ENCODE peak calls at places on chromosome 15, in six cellular contexts. One of them, this sample, is unnamed.
A peak's percentile ranks its signal among the peaks of the same experiment; 100 is the strongest.

GRCh38 chr15:73387507-73388255 is 18.9 kb upstream of the HCN4 start:
- DNase-seq in neural progenitor cell: no peak
- DNase-seq in SK-N-SH: no peak
- DNase-seq in PC-3: peak; percentile 61
- DNase-seq in GM23248: peak; percentile 59
- DNase-seq in HCT116: no peak
- DNase-seq in this sample: no peak

GRCh38 chr15:46293550-46293949 is 658.7 kb downstream of the SQOR start:
- DNase-seq in neural progenitor cell: no peak
- DNase-seq in SK-N-SH: no peak
- DNase-seq in HCT116: no peak
- DNase-seq in GM23248: no peak
- DNase-seq in PC-3: no peak
- DNase-seq in this sample: no peak

GRCh38 chr15:71752604-71753289 is 57.6 kb upstream of the NR2E3 start:
- DNase-seq in GM23248: peak; percentile 93
- DNase-seq in neural progenitor cell: peak; percentile 68
- DNase-seq in HCT116: peak; percentile 65
- DNase-seq in PC-3: peak; percentile 97
- DNase-seq in SK-N-SH: peak; percentile 55
- DNase-seq in this sample: peak; percentile 9

GRCh38 chr15:31510003-31510402 is 183.4 kb downstream of the KLF13 start:
- DNase-seq in SK-N-SH: no peak
- DNase-seq in GM23248: no peak
- DNase-seq in neural progenitor cell: no peak
- DNase-seq in HCT116: no peak
- DNase-seq in PC-3: no peak
- DNase-seq in this sample: no peak

GRCh38 chr15:60350121-60350520 is 47.7 kb downstream of the ANXA2 start:
- DNase-seq in neural progenitor cell: no peak
- DNase-seq in SK-N-SH: no peak
- DNase-seq in PC-3: no peak
- DNase-seq in GM23248: no peak
- DNase-seq in HCT116: no peak
- DNase-seq in this sample: no peak

GRCh38 chr15:50107591-50108408 is 11.2 kb downstream of the ATP8B4 start:
- DNase-seq in neural progenitor cell: no peak
- DNase-seq in HCT116: no peak
- DNase-seq in GM23248: no peak
- DNase-seq in SK-N-SH: no peak
- DNase-seq in PC-3: no peak
- DNase-seq in this sample: peak; percentile 68

GRCh38 chr15:80559320-80559693 is 135.8 kb upstream of the ABHD17C start:
- DNase-seq in SK-N-SH: no peak
- DNase-seq in neural progenitor cell: no peak
- DNase-seq in PC-3: no peak
- DNase-seq in GM23248: no peak
- DNase-seq in HCT116: no peak
- DNase-seq in this sample: no peak

GRCh38 chr15:71447328-71448250 is 332.3 kb downstream of the THSD4 start:
- DNase-seq in GM23248: peak; percentile 70
- DNase-seq in SK-N-SH: no peak
- DNase-seq in neural progenitor cell: no peak
- DNase-seq in PC-3: peak; percentile 95
- DNase-seq in HCT116: peak; percentile 69
- DNase-seq in this sample: no peak

GRCh38 chr15:62457100-62457499 is 292.0 kb upstream of the C2CD4B start:
- DNase-seq in PC-3: no peak
- DNase-seq in SK-N-SH: peak; percentile 25
- DNase-seq in neural progenitor cell: no peak
- DNase-seq in HCT116: no peak
- DNase-seq in GM23248: no peak
- DNase-seq in this sample: no peak

GRCh38 chr15:34512628-34513027 is 70.8 kb downstream of the GOLGA8B start:
- DNase-seq in HCT116: no peak
- DNase-seq in GM23248: no peak
- DNase-seq in neural progenitor cell: no peak
- DNase-seq in SK-N-SH: no peak
- DNase-seq in PC-3: no peak
- DNase-seq in this sample: no peak

GRCh38 chr15:62565620-62566019 is 400.5 kb upstream of the C2CD4B start:
- DNase-seq in SK-N-SH: no peak
- DNase-seq in PC-3: peak; percentile 46
- DNase-seq in neural progenitor cell: no peak
- DNase-seq in GM23248: no peak
- DNase-seq in HCT116: no peak
- DNase-seq in this sample: no peak

GRCh38 chr15:84685304-84685703 is 27.3 kb upstream of the NMB start:
- DNase-seq in SK-N-SH: no peak
- DNase-seq in GM23248: peak; percentile 92
- DNase-seq in PC-3: peak; percentile 47
- DNase-seq in HCT116: peak; percentile 50
- DNase-seq in neural progenitor cell: no peak
- DNase-seq in this sample: no peak

GRCh38 chr15:23823508-23823907 is 136.4 kb upstream of the NDN start:
- DNase-seq in SK-N-SH: no peak
- DNase-seq in GM23248: no peak
- DNase-seq in PC-3: peak; percentile 1
- DNase-seq in neural progenitor cell: peak; percentile 62
- DNase-seq in HCT116: no peak
- DNase-seq in this sample: peak; percentile 42

GRCh38 chr15:56244237-56244810 is 645 bp upstream of the RFX7 start:
- DNase-seq in neural progenitor cell: peak; percentile 80
- DNase-seq in HCT116: no peak
- DNase-seq in SK-N-SH: peak; percentile 80
- DNase-seq in PC-3: peak; percentile 19
- DNase-seq in GM23248: peak; percentile 75
- DNase-seq in this sample: no peak

GRCh38 chr15:25789206-25789605 is 73.9 kb downstream of the ATP10A start:
- DNase-seq in PC-3: no peak
- DNase-seq in HCT116: no peak
- DNase-seq in neural progenitor cell: no peak
- DNase-seq in SK-N-SH: no peak
- DNase-seq in GM23248: peak; percentile 78
- DNase-seq in this sample: no peak

DNA sequence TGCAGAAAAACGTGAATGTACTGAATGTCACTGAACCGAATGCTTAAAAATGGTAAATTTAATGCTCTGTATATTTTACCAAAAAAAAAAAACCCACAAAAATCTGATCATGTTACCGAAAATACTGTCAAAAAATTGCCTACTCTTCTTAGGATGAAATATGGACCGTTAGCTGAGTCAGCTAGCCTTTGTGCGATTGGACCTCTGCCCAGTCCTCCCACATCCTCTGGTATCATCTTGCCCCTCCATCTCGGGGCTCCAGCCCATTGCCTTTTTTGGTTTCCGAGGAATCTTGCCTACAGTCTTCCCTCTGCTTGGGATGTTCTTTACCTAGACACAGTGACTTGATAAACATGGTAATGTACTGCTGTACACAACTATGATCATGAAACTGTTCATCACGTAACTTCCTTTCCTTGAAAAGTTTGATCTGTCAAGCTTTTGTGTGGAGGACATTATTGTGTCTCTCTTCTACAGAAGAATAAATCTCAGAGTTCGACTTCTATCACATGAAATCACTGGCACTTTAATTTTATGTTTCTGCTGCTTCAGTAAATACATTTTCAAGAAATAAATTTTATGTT is 371.4 kb downstream of the SV2B start:
- DNase-seq in SK-N-SH: no peak
- DNase-seq in PC-3: no peak
- DNase-seq in neural progenitor cell: no peak
- DNase-seq in GM23248: no peak
- DNase-seq in HCT116: no peak
- DNase-seq in this sample: no peak
- TF ChIP-seq EZH2phosphoT487 in SK-N-SH: no peak
- TF ChIP-seq EZH2phosphoT487 in PC-3: no peak
- TF ChIP-seq EZH2phosphoT487 in neural progenitor cell: no peak
- TF ChIP-seq EZH2phosphoT487 in GM23248: no peak
- TF ChIP-seq EZH2phosphoT487 in HCT116: no peak
- TF ChIP-seq EZH2phosphoT487 in this sample: no peak

GRCh38 chr15:90931737-90932659 is at the start of gene HDDC3:
- DNase-seq in HCT116: peak; percentile 87
- DNase-seq in PC-3: peak; percentile 88
- DNase-seq in SK-N-SH: peak; percentile 94
- DNase-seq in neural progenitor cell: peak; percentile 95
- DNase-seq in GM23248: peak; percentile 93
- DNase-seq in this sample: peak; percentile 96

GRCh38 chr15:90932660-90932991 is 277 bp upstream of the HDDC3 start:
- DNase-seq in HCT116: no peak
- DNase-seq in GM23248: no peak
- DNase-seq in neural progenitor cell: no peak
- DNase-seq in SK-N-SH: no peak
- DNase-seq in PC-3: no peak
- DNase-seq in this sample: no peak

GRCh38 chr15:90929709-90930019 is 2.7 kb downstream of the HDDC3 start:
- DNase-seq in SK-N-SH: no peak
- DNase-seq in GM23248: no peak
- DNase-seq in PC-3: no peak
- DNase-seq in neural progenitor cell: no peak
- DNase-seq in HCT116: no peak
- DNase-seq in this sample: no peak

GRCh38 chr15:90933310-90933709 is 961 bp upstream of the HDDC3 start:
- DNase-seq in GM23248: no peak
- DNase-seq in PC-3: no peak
- DNase-seq in HCT116: no peak
- DNase-seq in SK-N-SH: no peak
- DNase-seq in neural progenitor cell: no peak
- DNase-seq in this sample: no peak

DNA sequence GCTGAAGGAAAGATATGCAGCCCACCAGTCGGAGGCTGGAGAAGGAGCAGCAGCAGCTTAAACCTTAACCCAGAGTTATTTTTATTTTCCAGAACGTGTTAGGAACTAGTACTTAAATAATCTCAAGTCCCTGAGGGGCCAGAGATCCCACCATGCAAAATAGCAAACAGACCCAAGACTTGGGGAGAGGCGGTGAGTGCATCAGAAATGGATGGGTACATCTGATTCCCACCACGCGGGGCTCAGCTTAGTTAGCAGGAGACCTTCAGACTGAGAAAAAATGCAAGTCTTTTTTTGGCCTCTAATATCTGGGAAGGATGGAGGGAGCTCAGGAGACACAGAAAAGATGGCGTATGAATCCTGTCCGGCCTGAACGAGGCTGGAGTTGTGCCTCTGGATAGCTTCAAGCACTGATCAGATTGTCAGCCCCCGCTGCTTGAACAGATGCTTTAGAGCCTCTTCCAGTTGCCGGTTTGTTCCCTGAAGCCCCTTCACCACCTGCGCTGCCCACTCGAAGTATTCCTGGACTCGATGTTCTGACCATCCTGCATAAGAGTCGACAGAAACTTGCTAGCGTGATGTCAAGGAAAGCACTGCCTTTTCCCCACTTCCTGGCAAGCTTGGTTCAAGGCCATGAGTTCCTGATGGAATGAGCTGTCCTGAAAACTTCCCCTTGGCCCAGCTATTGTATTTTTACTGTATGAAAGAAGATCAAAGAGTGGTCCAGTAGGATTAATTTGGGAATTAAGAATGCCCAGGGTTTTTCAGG is 1.3 kb downstream of the HDDC3 start:
- DNase-seq in HCT116: no peak
- DNase-seq in neural progenitor cell: no peak
- DNase-seq in GM23248: peak; percentile 33
- DNase-seq in SK-N-SH: no peak
- DNase-seq in PC-3: no peak
- DNase-seq in this sample: peak; percentile 17
- H3K4me3 ChIP-seq in HCT116: peak overlapping the region; percentile 92
- H3K4me3 ChIP-seq in neural progenitor cell: no peak overlapping the region
- H3K4me3 ChIP-seq in GM23248: peak overlapping the region; percentile 85
- H3K4me3 ChIP-seq in SK-N-SH: peak overlapping the region; percentile 89
- H3K4me3 ChIP-seq in PC-3: peak overlapping the region; percentile 87
- H3K4me3 ChIP-seq in this sample: peak overlapping the region; percentile 80

GRCh38 chr15:68278345-68279217 is 1.0 kb downstream of the FEM1B start:
- DNase-seq in PC-3: peak; percentile 42
- DNase-seq in neural progenitor cell: no peak
- DNase-seq in SK-N-SH: peak; percentile 53
- DNase-seq in GM23248: peak; percentile 68
- DNase-seq in HCT116: no peak
- DNase-seq in this sample: peak; percentile 56

GRCh38 chr15:68279218-68279533 is 1.6 kb downstream of the FEM1B start:
- DNase-seq in neural progenitor cell: no peak
- DNase-seq in GM23248: no peak
- DNase-seq in SK-N-SH: no peak
- DNase-seq in PC-3: no peak
- DNase-seq in HCT116: no peak
- DNase-seq in this sample: no peak

GRCh38 chr15:68277605-68278344 is at the start of gene FEM1B:
- DNase-seq in SK-N-SH: peak; percentile 93
- DNase-seq in GM23248: peak; percentile 96
- DNase-seq in PC-3: peak; percentile 83
- DNase-seq in HCT116: peak; percentile 81
- DNase-seq in neural progenitor cell: peak; percentile 95
- DNase-seq in this sample: peak; percentile 90

GRCh38 chr15:68281008-68281407 is 3.5 kb downstream of the FEM1B start:
- DNase-seq in SK-N-SH: no peak
- DNase-seq in GM23248: no peak
- DNase-seq in neural progenitor cell: no peak
- DNase-seq in HCT116: no peak
- DNase-seq in PC-3: no peak
- DNase-seq in this sample: peak; percentile 75

DNA sequence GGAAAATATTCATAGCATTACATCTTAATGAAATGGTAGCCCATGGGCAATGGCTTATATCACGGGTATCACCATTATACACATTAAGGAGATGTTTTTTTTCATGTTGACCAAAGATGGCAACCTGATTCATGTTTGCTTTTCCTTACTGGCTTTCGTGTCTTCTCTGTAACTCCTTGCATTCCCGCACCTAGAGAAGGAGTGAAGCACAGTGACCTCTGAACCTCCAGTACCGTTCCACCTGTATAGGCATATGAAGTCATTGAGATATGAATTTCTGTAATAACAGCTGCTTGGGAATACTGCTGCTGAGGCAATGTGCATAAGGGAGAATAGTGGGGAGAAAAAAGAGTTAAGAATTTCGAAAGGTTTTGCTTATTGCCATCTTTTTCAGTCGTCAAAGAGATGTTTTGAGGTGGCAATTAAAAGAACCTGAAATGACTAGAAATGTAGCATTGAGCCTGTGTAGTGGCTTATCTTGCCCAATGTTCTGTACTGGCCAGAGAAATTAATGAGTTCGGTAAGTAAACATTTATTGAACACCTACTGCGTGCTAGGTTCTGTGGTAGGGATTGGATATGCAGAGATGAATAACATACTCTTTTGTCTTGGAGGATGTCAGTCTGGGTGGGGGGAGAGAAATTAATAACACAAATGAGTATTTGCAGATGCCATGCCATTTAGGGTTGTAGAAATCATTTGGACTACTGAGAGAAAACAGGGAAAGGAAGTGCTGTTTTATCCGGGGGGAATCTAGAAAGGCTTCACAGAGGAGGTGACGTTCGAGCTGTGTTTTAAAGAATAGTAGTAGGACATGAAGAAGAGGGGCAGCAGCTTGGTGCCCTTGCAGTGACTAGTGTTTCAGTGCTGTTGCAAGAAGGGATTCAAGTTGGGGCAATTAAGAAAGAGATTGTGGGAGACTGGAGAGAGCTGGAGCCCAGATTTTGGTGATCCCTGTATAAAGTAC is 2.5 kb downstream of the FEM1B start:
- DNase-seq in HCT116: no peak
- DNase-seq in SK-N-SH: no peak
- DNase-seq in GM23248: peak; percentile 58
- DNase-seq in PC-3: no peak
- DNase-seq in neural progenitor cell: no peak
- DNase-seq in this sample: no peak
- H3K27ac ChIP-seq in HCT116: no peak overlapping the region
- H3K27ac ChIP-seq in SK-N-SH: peak overlapping the region; percentile 11
- H3K27ac ChIP-seq in GM23248: peak overlapping the region; percentile 95
- H3K27ac ChIP-seq in PC-3: no peak overlapping the region
- H3K27ac ChIP-seq in neural progenitor cell: no peak overlapping the region
- H3K27ac ChIP-seq in this sample: peak overlapping the region; percentile 93

GRCh38 chr15:83250766-83251165 is 33.7 kb downstream of the BNC1 start:
- DNase-seq in HCT116: no peak
- DNase-seq in SK-N-SH: no peak
- DNase-seq in PC-3: peak; percentile 46
- DNase-seq in neural progenitor cell: no peak
- DNase-seq in GM23248: peak; percentile 23
- DNase-seq in this sample: no peak
- TF ChIP-seq EZH2phosphoT487 in HCT116: no peak
- TF ChIP-seq EZH2phosphoT487 in SK-N-SH: no peak
- TF ChIP-seq EZH2phosphoT487 in PC-3: no peak
- TF ChIP-seq EZH2phosphoT487 in neural progenitor cell: no peak
- TF ChIP-seq EZH2phosphoT487 in GM23248: no peak
- TF ChIP-seq EZH2phosphoT487 in this sample: no peak